ENCODE peak calls at places on chromosome 21, in seven cellular contexts. S, M, B, K, V, E and Y are unnamed samples.

GRCh38 chr21:21722736-21723135 is 724.5 kb downstream of the NCAM2 start:
- DNase-seq in B (no peak), E (no peak), K (no peak), M (no peak), V (no peak), S (no peak), Y (no peak)

GRCh38 chr21:37862536-37862935 is 53.7 kb downstream of the KCNJ6 start:
- DNase-seq in M (no peak), E (no peak), B (peak), K (no peak), V (no peak), S (no peak), Y (peak)

GRCh38 chr21:17793675-17794123 is 25.5 kb downstream of the C21orf91 start:
- DNase-seq in V (no peak), M (no peak), K (no peak), E (no peak), S (no peak), B (peak), Y (no peak)

GRCh38 chr21:17725339-17725738 is 93.8 kb downstream of the C21orf91 start:
- DNase-seq in B (no peak), M (no peak), K (no peak), S (no peak), V (no peak), E (no peak), Y (no peak)

GRCh38 chr21:38646213-38646837 is 148.0 kb upstream of the ERG start:
- DNase-seq in V (no peak), B (no peak), S (no peak), K (no peak), E (no peak), M (no peak), Y (no peak)

GRCh38 chr21:14366998-14367397 is 15.9 kb downstream of the HSPA13 start:
- DNase-seq in E (no peak), K (no peak), B (no peak), M (no peak), S (no peak), V (no peak), Y (no peak)

GRCh38 chr21:17513214-17514123 is 626 bp downstream of the CXADR start:
- DNase-seq in K (no peak), S (peak), M (no peak), E (no peak), V (peak), B (peak), Y (no peak)

GRCh38 chr21:31220567-31220966 is 123.5 kb downstream of the TIAM1 start:
- DNase-seq in B (no peak), E (no peak), K (no peak), S (peak), V (no peak), M (no peak), Y (no peak)

GRCh38 chr21:17612565-17613241 is at the start of gene BTG3:
- DNase-seq in S (peak), E (no peak), K (peak), M (peak), B (peak), V (peak), Y (no peak)

GRCh38 chr21:43287974-43288755 is 119.4 kb downstream of the CRYAA start:
- DNase-seq in M (no peak), K (no peak), S (peak), B (no peak), E (no peak), V (no peak), Y (no peak)

GRCh38 chr21:37749132-37749531 is 167.1 kb downstream of the KCNJ6 start:
- DNase-seq in B (no peak), E (no peak), V (no peak), S (no peak), M (no peak), K (no peak), Y (no peak)

GRCh38 chr21:31576428-31576827 is 83.1 kb upstream of the SOD1 start:
- DNase-seq in S (no peak), B (no peak), E (no peak), K (no peak), V (no peak), M (no peak), Y (no peak)

GRCh38 chr21:14080040-14080763 is 130.6 kb downstream of the LIPI start:
- DNase-seq in M (no peak), S (no peak), V (no peak), B (no peak), K (no peak), E (no peak), Y (no peak)

GRCh38 chr21:16908087-16908486 is 604.8 kb upstream of the CXADR start:
- DNase-seq in S (no peak), V (no peak), K (no peak), M (no peak), B (no peak), E (no peak), Y (no peak)

GRCh38 chr21:26061437-26061836 is 109.1 kb downstream of the APP start:
- DNase-seq in M (no peak), E (no peak), B (no peak), V (no peak), S (no peak), K (no peak), Y (no peak)

GRCh38 chr21:14119038-14119437 is 91.7 kb downstream of the LIPI start:
- DNase-seq in M (no peak), K (no peak), V (no peak), B (no peak), E (no peak), S (no peak), Y (peak)

GRCh38 chr21:27164208-27165172 is 197.6 kb upstream of the ADAMTS5 start:
- DNase-seq in K (no peak), M (no peak), B (no peak), E (no peak), V (no peak), S (no peak), Y (no peak)

GRCh38 chr21:38921511-38922215 is 115.9 kb downstream of the ETS2 start:
- DNase-seq in S (no peak), V (no peak), M (no peak), K (no peak), E (no peak), B (no peak), Y (no peak)

GRCh38 chr21:41130883-41131282 is 37.1 kb upstream of the BACE2 start:
- DNase-seq in B (no peak), E (no peak), K (no peak), S (no peak), M (no peak), V (no peak), Y (no peak)

GRCh38 chr21:42061866-42062542 is 9.1 kb upstream of the UMODL1 start:
- DNase-seq in M (no peak), V (no peak), K (no peak), B (no peak), E (no peak), S (no peak), Y (no peak)

GRCh38 chr21:19607983-19608668 is 1204.5 kb upstream of the TMPRSS15 start:
- DNase-seq in B (no peak), V (no peak), E (no peak), M (no peak), K (no peak), S (no peak), Y (no peak)

GRCh38 chr21:37873655-37874054 is 42.6 kb downstream of the KCNJ6 start:
- DNase-seq in K (no peak), M (no peak), E (no peak), B (no peak), S (no peak), V (no peak), Y (no peak)

GRCh38 chr21:38965910-38966504 is 160.3 kb downstream of the ETS2 start:
- DNase-seq in E (no peak), B (peak), S (peak), V (peak), M (no peak), K (no peak), Y (peak)

GRCh38 chr21:29155118-29155932 is 24.9 kb downstream of the MAP3K7CL start:
- DNase-seq in B (peak), S (no peak), E (no peak), M (no peak), V (no peak), K (no peak), Y (peak)

GRCh38 chr21:39612233-39613028 is at the start of gene B3GALT5:
- DNase-seq in E (no peak), S (no peak), M (peak), K (peak), B (peak), V (no peak), Y (no peak)

GRCh38 chr21:21631961-21632360 is 633.8 kb downstream of the NCAM2 start:
- DNase-seq in K (no peak), E (no peak), V (no peak), M (no peak), B (no peak), S (no peak), Y (no peak)

GRCh38 chr21:32475162-32475812 is 62.8 kb downstream of the EVA1C start:
- DNase-seq in V (no peak), E (no peak), K (no peak), S (no peak), M (no peak), B (no peak), Y (peak)

GRCh38 chr21:41878831-41879189 is 334 bp downstream of the PRDM15 start:
- DNase-seq in E (no peak), S (peak), V (peak), K (no peak), M (peak), B (peak), Y (peak)

GRCh38 chr21:42111811-42112210 is 40.7 kb downstream of the UMODL1 start:
- DNase-seq in V (no peak), S (no peak), K (no peak), B (no peak), E (no peak), M (no peak), Y (no peak)

GRCh38 chr21:31117046-31117916 is 79.0 kb upstream of the KRTAP19-8 start:
- DNase-seq in M (peak), K (no peak), E (no peak), B (no peak), S (no peak), V (no peak), Y (no peak)

GRCh38 chr21:26686705-26687104 is 113.6 kb upstream of the CYYR1 start:
- DNase-seq in E (no peak), V (no peak), B (no peak), S (no peak), M (no peak), K (no peak), Y (no peak)

DNA sequence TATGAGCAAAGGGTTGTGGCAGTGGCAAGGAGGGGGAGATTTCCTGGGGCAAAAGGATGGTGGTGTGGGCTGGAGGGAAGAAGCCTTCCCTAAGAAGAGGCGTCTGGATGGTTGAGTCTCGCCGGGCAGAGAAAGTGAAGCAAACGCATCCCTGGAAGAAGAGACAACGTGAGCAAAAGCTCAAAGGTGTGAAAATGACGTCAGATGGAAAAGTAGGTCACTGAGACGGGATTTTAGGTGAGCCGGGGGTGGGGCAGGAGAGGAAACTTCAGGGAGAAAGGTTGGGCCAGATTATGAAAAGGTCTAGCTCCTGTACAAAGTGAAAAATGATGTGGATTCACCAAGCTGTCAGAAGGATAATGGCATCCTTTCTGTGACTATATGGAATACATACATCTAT is 95.3 kb upstream of the KCNE2 start:
- DNase-seq in B (no peak), M (no peak), E (no peak), S (no peak), K (no peak), V (no peak), Y (no peak)
- TF ChIP-seq JUND in B (no peak), M (no peak), E (no peak), S (no peak), K (no peak), V (no peak), Y (no peak)

GRCh38 chr21:24941316-24942185 is 665.7 kb downstream of the MRPL39 start:
- DNase-seq in K (no peak), B (peak), E (no peak), M (no peak), V (no peak), S (no peak), Y (peak)
- TF ChIP-seq JUND in K (no peak), B (no peak), E (no peak), M (no peak), V (no peak), S (no peak), Y (no peak)

DNA sequence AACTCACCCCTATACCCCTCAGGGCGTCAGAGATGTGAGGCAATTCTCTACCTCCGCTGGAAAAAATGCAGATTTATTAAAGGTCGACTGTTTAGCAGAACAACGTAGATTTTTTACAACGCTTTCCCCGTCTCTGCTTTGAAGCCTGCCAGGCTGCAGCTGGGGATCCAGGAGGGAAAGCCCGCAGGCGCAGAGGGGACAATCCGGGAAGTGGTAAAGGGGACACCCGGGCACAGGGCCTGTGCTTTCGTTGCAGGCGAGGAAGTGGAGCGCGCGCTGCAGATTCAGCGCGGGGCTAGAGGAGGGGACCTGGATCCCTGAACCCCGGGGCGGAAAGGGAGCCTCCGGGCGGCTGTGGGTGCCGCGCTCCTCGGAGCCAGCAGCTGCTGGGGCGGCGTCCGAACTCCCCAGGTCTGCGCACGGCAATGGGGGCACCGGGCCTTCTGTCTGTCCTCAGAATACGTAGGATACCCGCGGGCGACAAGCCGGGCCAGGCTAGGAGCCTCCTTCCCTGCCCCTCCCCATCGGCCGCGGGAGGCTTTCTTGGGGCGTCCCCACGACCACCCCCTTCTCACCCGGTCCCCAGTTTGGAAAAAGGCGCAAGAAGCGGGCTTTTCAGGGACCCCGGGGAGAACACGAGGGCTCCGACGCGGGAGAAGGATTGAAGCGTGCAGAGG is 5.5 kb downstream of the SIM2 start:
- DNase-seq in K (no peak), E (no peak), V (no peak), S (no peak), B (peak), M (no peak), Y (no peak)
- TF ChIP-seq JUND in K (no peak), E (no peak), V (no peak), S (no peak), B (no peak), M (no peak), Y (no peak)

GRCh38 chr21:45876381-45877159 is 105.0 kb upstream of the COL6A1 start:
- DNase-seq in M (no peak), E (no peak), V (no peak), B (peak), K (no peak), S (no peak), Y (no peak)
- TF ChIP-seq JUND in M (no peak), E (no peak), V (no peak), B (no peak), K (no peak), S (no peak), Y (no peak)

DNA sequence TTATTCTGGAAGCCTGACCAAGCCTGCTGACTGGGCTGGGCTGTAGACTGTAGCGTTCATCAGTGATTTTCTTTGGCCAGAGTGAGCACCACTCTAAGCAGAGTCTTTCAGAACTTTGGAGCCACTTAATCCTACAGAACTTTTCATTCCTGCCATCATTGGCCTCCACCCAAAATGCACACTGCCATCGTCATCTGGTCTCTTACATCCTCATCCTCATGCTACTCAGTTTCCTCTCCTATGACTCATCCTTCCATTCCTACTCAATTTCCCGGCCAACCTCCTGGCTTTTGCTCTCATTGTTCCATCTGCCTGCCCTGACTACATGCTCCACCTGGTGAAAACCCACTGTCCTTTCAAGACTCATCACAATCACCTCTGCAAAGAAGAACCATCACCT is 233.8 kb upstream of the USP25 start:
- DNase-seq in E (no peak), S (peak), B (no peak), V (no peak), K (no peak), M (no peak), Y (no peak)
- TF ChIP-seq JUND in E (no peak), S (no peak), B (no peak), V (no peak), K (no peak), M (no peak), Y (no peak)

GRCh38 chr21:44462090-44462833 is 7.0 kb downstream of the LRRC3 start:
- DNase-seq in M (no peak), S (no peak), B (no peak), E (no peak), K (no peak), V (no peak), Y (no peak)
- TF ChIP-seq JUND in M (no peak), S (no peak), B (no peak), E (no peak), K (no peak), V (no peak), Y (no peak)